ENCODE peak calls at places on chromosomes 13 and 19, in six cellular contexts. T is stimulated activated CD4-positive, alpha-beta T cell treated with anti-CD3 and anti-CD28 coated beads, Interleukin-1b, Interleukin-23, amount 100 ng/mL, for 24 hours; Z is Calu3; L is PC-9; Y is fibroblast of the conjunctiva; K is nephron progenitor cell. G is an unnamed sample.
A peak's percentile ranks its signal among the peaks of the same experiment; 100 is the strongest.

GRCh38 chr13:109764474-109765292 is 21.7 kb downstream of the IRS2 start:
- DNase-seq in Y (no peak), K (no peak), L (no peak), Z (no peak), T (no peak), G (no peak)

GRCh38 chr19:46297700-46298476 is 1.0 kb downstream of the HIF3A start:
- DNase-seq in T (no peak), Y (peak; percentile 89), K (no peak), Z (no peak), L (no peak), G (no peak)

GRCh38 chr13:39737047-39737446 is 81.6 kb downstream of the COG6 start:
- DNase-seq in L (no peak), Z (no peak), K (no peak), T (no peak), Y (no peak), G (no peak)

GRCh38 chr19:13149628-13150186 is 468 bp downstream of the STX10 start:
- DNase-seq in Y (no peak), L (peak; percentile 32), T (no peak), Z (no peak), K (peak; percentile 63), G (peak; percentile 37)

GRCh38 chr19:54653181-54653809 is 9.5 kb upstream of the LILRB4 start:
- DNase-seq in Y (peak; percentile 1), L (no peak), T (no peak), Z (no peak), K (no peak), G (peak; percentile 8)

GRCh38 chr19:40519352-40520322 is 52.8 kb downstream of the SPTBN4 start:
- DNase-seq in T (no peak), Y (no peak), K (peak; percentile 46), L (no peak), Z (peak; percentile 74), G (no peak)

GRCh38 chr13:110875243-110875642 is 39.6 kb downstream of the ANKRD10 start:
- DNase-seq in T (no peak), Z (no peak), L (no peak), K (no peak), Y (no peak), G (no peak)

GRCh38 chr19:1882089-1882785 is 3.1 kb downstream of the ABHD17A start:
- DNase-seq in Y (no peak), T (peak; percentile 54), K (no peak), L (no peak), Z (no peak), G (no peak)

GRCh38 chr13:38496956-38497355 is 147.3 kb downstream of the UFM1 start:
- DNase-seq in Y (peak; percentile 0), Z (no peak), K (no peak), L (no peak), T (no peak), G (no peak)

GRCh38 chr13:41652735-41653361 is 195.5 kb downstream of the RGCC start:
- DNase-seq in K (peak; percentile 15), T (no peak), Z (peak; percentile 34), L (peak; percentile 41), Y (peak; percentile 54), G (peak; percentile 62)

GRCh38 chr19:30587869-30588268 is 215.7 kb downstream of the ZNF536 start:
- DNase-seq in T (no peak), L (no peak), Z (no peak), K (no peak), Y (no peak), G (no peak)

GRCh38 chr19:6530385-6531162 is at the start of gene TNFSF9:
- DNase-seq in K (peak; percentile 97), Y (peak; percentile 66), Z (peak; percentile 83), L (peak; percentile 64), T (peak; percentile 82), G (peak; percentile 73)

GRCh38 chr13:20969182-20969581 is 66.6 kb upstream of the XPO4 start:
- DNase-seq in Y (no peak), T (no peak), Z (no peak), K (no peak), L (peak; percentile 36), G (no peak)

GRCh38 chr13:24254151-24254810 is 55.1 kb upstream of the C1QTNF9 start:
- DNase-seq in K (no peak), Y (no peak), Z (no peak), T (no peak), L (no peak), G (no peak)

GRCh38 chr19:7534531-7534980 is 961 bp upstream of the PNPLA6 start:
- DNase-seq in Y (peak; percentile 41), K (peak; percentile 58), L (peak; percentile 69), Z (peak; percentile 32), T (peak; percentile 37), G (peak; percentile 70)

GRCh38 chr13:75721307-75721706 is 85.2 kb downstream of the LMO7 start:
- DNase-seq in Z (no peak), T (no peak), K (no peak), Y (no peak), L (no peak), G (no peak)

GRCh38 chr19:31676271-31677004 is 327.2 kb upstream of the TSHZ3 start:
- DNase-seq in L (no peak), Y (no peak), T (no peak), Z (no peak), K (no peak), G (no peak)

GRCh38 chr13:43529796-43530195 is 257.0 kb downstream of the ENOX1 start:
- DNase-seq in K (no peak), L (peak; percentile 81), Y (no peak), T (no peak), Z (no peak), G (no peak)

GRCh38 chr13:88000239-88000638 is 329.1 kb downstream of the SLITRK5 start:
- DNase-seq in Z (no peak), L (no peak), T (no peak), Y (no peak), K (no peak), G (no peak)

GRCh38 chr19:35346193-35347052 is 1.3 kb upstream of the FFAR1 start:
- DNase-seq in K (no peak), L (no peak), Z (no peak), Y (no peak), T (peak; percentile 69), G (peak; percentile 16)

GRCh38 chr19:24054044-24054935 is 32.7 kb upstream of the ZNF254 start:
- DNase-seq in Y (peak; percentile 26), L (peak; percentile 96), Z (no peak), K (no peak), T (no peak), G (peak; percentile 66)

GRCh38 chr13:20700288-20700687 is 3.2 kb upstream of the IL17D start:
- DNase-seq in K (no peak), Y (no peak), L (no peak), Z (no peak), T (no peak), G (no peak)

GRCh38 chr19:16860118-16860517 is 28.7 kb upstream of the F2RL3 start:
- DNase-seq in Y (no peak), Z (no peak), L (no peak), K (no peak), T (no peak), G (no peak)

GRCh38 chr13:24146961-24147569 is 13.5 kb upstream of the SPATA13 start:
- DNase-seq in Y (no peak), T (no peak), Z (no peak), L (no peak), K (no peak), G (no peak)

GRCh38 chr13:107023335-107023734 is 455.4 kb upstream of the ARGLU1 start:
- DNase-seq in L (no peak), T (no peak), K (no peak), Z (no peak), Y (no peak), G (no peak)

GRCh38 chr13:43783820-43784219 is 3.0 kb downstream of the ENOX1 start:
- DNase-seq in L (peak; percentile 61), Z (peak; percentile 3), T (no peak), Y (peak; percentile 59), K (no peak), G (no peak)

GRCh38 chr13:29595380-29596063 is at the start of gene SLC7A1:
- DNase-seq in Y (peak; percentile 53), T (peak; percentile 83), K (peak; percentile 86), L (peak; percentile 70), Z (peak; percentile 84), G (peak; percentile 70)

GRCh38 chr19:840519-841206 is at the start of gene PRTN3:
- DNase-seq in Y (no peak), L (no peak), K (no peak), T (no peak), Z (no peak), G (no peak)

G was measured in HepG2.